ENCODE peak calls at places on chromosomes 7 and 10, in five cellular contexts. X is cardiac muscle cell, K is astrocyte of the cerebellum, C is MM.1S, E is neuronal stem cell. Y is an unnamed sample.

GRCh38 chr10:79274279-79275104 is 72.8 kb upstream of the PPIF start:
- DNase-seq in C (no peak), E (no peak), X (peak; percentile 46), K (no peak), Y (peak; percentile 90)

GRCh38 chr7:138833596-138833995 is 35.6 kb upstream of the ATP6V0A4 start:
- DNase-seq in X (no peak), K (no peak), E (no peak), C (no peak), Y (peak; percentile 52)

GRCh38 chr10:11337516-11337915 is 273.9 kb downstream of the USP6NL start:
- DNase-seq in X (no peak), E (no peak), K (no peak), C (no peak), Y (no peak)

GRCh38 chr7:2138146-2138765 is 94.5 kb downstream of the MAD1L1 start:
- DNase-seq in X (no peak), K (no peak), E (no peak), C (no peak), Y (no peak)

GRCh38 chr10:91424016-91424415 is 13.9 kb downstream of the HECTD2 start:
- DNase-seq in K (no peak), C (no peak), X (no peak), E (no peak), Y (no peak)

GRCh38 chr7:91941450-91941849 is 788 bp downstream of the AKAP9 start:
- DNase-seq in C (peak; percentile 76), E (peak; percentile 21), K (no peak), X (peak; percentile 23), Y (peak; percentile 77)

GRCh38 chr7:155533120-155533826 is 13.1 kb downstream of the CNPY1 start:
- DNase-seq in C (no peak), E (peak; percentile 18), K (no peak), X (peak; percentile 2), Y (peak; percentile 32)

GRCh38 chr10:91201213-91201996 is 19.1 kb upstream of the PCGF5 start:
- DNase-seq in X (peak; percentile 14), K (no peak), C (no peak), E (no peak), Y (peak; percentile 12)

GRCh38 chr7:35254496-35255416 is 856 bp upstream of the TBX20 start:
- DNase-seq in C (no peak), K (no peak), E (no peak), X (peak; percentile 74), Y (no peak)

GRCh38 chr10:63631971-63632370 is 110.8 kb downstream of the REEP3 start:
- DNase-seq in K (no peak), X (peak; percentile 64), C (no peak), E (no peak), Y (no peak)
- H3K4me3 ChIP-seq in K (no peak overlapping the region), X (no peak overlapping the region), C (no peak overlapping the region), E (no peak overlapping the region), Y (no peak overlapping the region)

GRCh38 chr10:63375859-63376258 is 89.9 kb downstream of the JMJD1C start:
- DNase-seq in E (no peak), K (no peak), X (peak; percentile 92), C (no peak), Y (no peak)

GRCh38 chr10:63375458-63375857 is 90.3 kb downstream of the JMJD1C start:
- DNase-seq in E (no peak), X (no peak), K (no peak), C (no peak), Y (peak; percentile 48)

GRCh38 chr10:63373176-63373575 is 92.6 kb downstream of the JMJD1C start:
- DNase-seq in C (no peak), E (no peak), X (no peak), K (no peak), Y (no peak)

GRCh38 chr10:63375006-63375405 is 90.8 kb downstream of the JMJD1C start:
- DNase-seq in E (no peak), C (no peak), X (peak; percentile 52), K (no peak), Y (no peak)

DNA sequence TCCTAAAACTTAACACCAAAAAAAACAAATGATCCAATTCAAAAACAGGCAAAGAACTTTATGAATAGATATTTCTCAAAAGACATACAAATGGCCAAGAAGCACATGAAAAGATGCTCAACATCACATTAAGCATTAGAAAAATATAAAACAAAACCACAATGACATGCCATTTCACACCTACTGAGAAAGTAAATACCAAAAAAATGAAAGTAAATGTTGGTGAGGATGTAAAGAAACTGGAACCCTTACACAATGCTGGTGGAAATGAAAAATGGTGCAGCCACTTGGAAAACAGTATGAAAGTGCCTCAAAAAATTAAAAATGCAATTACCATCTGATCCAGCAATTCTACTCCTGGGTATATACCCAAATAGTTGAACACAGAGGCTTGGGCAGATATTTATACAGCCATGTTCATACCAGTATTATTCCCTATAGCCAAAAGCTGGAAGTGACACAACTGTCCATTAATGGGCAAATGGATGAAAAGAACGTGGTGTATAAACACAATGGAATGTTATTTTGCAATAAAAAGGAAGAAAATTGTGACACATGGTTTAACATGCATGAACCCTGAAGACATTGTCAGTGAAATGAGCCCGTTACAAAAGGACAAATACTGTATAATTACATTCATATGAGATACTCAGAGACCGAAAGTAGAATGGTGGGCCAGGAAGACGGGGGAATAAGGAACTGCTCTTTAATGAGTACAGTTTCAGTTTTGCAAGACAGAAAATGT is 89.0 kb downstream of the JMJD1C start:
- DNase-seq in E (no peak), X (peak; percentile 80), K (no peak), C (peak; percentile 73), Y (peak; percentile 22)
- H3K4me3 ChIP-seq in E (no peak overlapping the region), X (no peak overlapping the region), K (no peak overlapping the region), C (peak overlapping the region; percentile 23), Y (no peak overlapping the region)

GRCh38 chr7:80916770-80917681 is 1.8 kb downstream of the SEMA3C start:
- DNase-seq in X (peak; percentile 64), C (no peak), E (no peak), K (peak; percentile 43), Y (peak; percentile 31)
- H3K4me3 ChIP-seq in X (peak overlapping the region; percentile 90), C (no peak overlapping the region), E (peak overlapping the region; percentile 56), K (peak overlapping the region; percentile 90), Y (no peak overlapping the region)

DNA sequence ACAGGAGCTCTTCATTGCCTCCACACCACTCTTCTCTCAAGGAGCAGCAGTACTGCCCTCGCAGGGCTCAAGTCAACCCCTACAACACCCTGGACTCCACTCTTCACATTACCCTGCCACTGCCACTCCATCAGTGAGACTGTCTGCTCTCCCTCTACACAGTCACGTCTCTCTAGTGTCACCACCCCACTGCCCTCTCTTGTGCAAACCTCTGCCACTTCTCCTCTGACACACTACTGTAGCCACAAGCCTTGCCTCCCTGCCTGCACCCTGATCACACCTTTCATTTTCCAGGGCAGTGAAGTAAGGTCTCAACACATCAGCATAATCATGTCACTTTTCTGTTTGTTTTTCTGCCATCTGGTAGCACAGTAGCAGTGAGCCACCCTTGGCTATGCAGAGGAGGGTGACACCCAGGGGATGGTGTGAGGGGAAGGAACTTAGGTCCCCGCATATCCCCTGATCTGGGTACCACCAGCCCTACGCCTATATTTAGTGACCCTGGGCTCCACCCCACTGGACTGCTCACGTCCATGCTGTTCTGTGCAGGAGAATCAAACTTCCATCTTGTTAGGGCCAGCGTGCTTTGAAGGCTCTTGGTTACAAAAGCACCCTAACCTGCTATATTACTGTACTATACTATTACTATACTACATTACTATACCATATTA is 1.6 kb downstream of the C10orf143 start:
- DNase-seq in K (no peak), E (no peak), C (no peak), X (no peak), Y (peak; percentile 36)
- H3K4me3 ChIP-seq in K (peak overlapping the region; percentile 68), E (no peak overlapping the region), C (peak overlapping the region; percentile 92), X (no peak overlapping the region), Y (peak overlapping the region; percentile 82)

GRCh38 chr7:56287429-56288138 is 171.4 kb upstream of the NUPR2 start:
- DNase-seq in X (no peak), C (no peak), K (no peak), E (no peak), Y (no peak)
- H3K4me3 ChIP-seq in X (no peak overlapping the region), C (no peak overlapping the region), K (no peak overlapping the region), E (no peak overlapping the region), Y (no peak overlapping the region)

DNA sequence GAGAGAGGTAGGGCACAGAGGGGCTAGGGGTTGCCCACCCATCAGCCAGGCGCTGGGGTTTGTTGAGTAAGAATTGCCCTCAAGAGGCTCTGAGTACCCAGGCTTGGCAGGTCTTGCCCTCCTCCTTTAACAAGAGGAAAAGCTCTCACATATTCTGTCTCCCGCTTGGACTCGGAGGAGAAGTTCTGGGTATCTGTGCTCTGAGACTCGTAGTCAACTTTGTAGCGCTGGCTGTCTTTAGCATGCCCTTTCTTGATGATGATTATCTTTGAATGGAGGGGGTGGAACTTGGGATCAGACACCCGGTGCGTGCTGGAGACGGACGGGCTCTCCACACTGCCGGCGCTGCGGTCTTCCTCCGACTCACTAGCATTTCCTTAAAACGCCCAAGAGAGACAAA is 4.0 kb downstream of the IGFBP3 start:
- DNase-seq in E (no peak), K (no peak), C (no peak), X (no peak), Y (no peak)
- H3K4me3 ChIP-seq in E (no peak overlapping the region), K (no peak overlapping the region), C (no peak overlapping the region), X (no peak overlapping the region), Y (no peak overlapping the region)

DNA sequence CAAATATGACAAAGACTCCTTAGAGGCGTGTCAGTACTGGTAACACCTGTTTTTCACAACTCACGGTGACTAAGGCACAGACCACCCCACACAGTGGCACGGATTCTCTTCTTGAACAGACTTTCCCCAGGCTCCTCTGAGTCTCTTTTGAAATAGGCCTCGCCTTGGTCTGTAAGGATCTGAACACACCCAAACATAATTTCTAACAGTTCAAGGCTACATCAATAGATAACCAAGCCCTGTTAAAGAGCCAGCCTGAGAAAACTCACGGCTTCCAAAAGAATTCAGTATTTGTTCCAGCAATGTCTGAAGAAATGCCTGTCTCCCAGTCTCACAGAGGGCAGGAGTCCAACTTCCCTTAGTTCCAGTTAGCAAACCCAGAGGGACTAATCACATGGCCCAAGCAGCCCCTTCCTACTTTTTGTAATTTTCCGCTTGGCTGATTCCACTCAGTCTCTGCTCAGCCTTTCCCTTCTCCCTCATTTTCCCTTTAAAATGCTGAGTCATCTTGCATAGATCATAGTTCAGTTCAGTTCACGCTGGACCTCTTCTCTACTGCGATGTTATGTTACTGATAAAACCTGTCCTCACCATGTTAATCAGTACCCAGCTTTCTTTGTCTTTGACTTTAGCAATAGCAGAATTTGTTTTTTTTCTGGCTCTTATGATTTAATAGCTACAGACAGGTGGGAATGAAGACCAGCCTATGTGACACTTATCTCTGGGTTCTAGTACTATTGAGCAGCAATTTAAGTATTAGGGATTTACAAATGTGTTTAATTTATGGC is 22.6 kb upstream of the AKR1C3 start:
- DNase-seq in E (peak; percentile 35), K (peak; percentile 58), C (no peak), X (peak; percentile 99), Y (no peak)
- H3K4me3 ChIP-seq in E (no peak overlapping the region), K (no peak overlapping the region), C (no peak overlapping the region), X (no peak overlapping the region), Y (no peak overlapping the region)